ENCODE peak calls at places on chromosomes 5 and 9, in seven cellular contexts. O is amniotic stem cell; T is stimulated activated effector memory CD8-positive, alpha-beta T cell treated with anti-CD3 and anti-CD28 coated beads, Interleukin-12 subunit alpha, Interleukin-12 subunit beta, amount 100 ng/mL, for 72 hours; R is Right ventricle myocardium superior; J is upper lobe of right lung; G is T-cell; P is KBM-7. X is an unnamed sample.

GRCh38 chr5:127871448-127872153 is 168.4 kb downstream of the CCDC192 start:
- DNase-seq in P (no peak), R (no peak), J (no peak), T (no peak), O (no peak), G (no peak), X (no peak)

GRCh38 chr9:706606-707451 is 134.7 kb upstream of the DMRT1 start:
- DNase-seq in P (peak; percentile 80), O (no peak), R (peak; percentile 82), T (peak; percentile 53), J (peak; percentile 84), G (peak; percentile 5), X (peak; percentile 31)

GRCh38 chr5:175694371-175695160 is 36.7 kb downstream of the HRH2 start:
- DNase-seq in G (no peak), R (no peak), O (no peak), T (no peak), P (peak; percentile 34), J (no peak), X (no peak)

GRCh38 chr5:141844414-141845097 is 33.7 kb downstream of the PCDH1 start:
- DNase-seq in O (no peak), J (no peak), T (no peak), R (no peak), P (no peak), G (no peak), X (no peak)

GRCh38 chr9:22650145-22650544 is 203.5 kb downstream of the DMRTA1 start:
- DNase-seq in R (no peak), O (no peak), T (no peak), J (no peak), P (no peak), G (no peak), X (no peak)

GRCh38 chr5:179918742-179919486 is 11.2 kb upstream of the TBC1D9B start:
- DNase-seq in P (no peak), T (no peak), G (no peak), J (no peak), O (no peak), R (no peak), X (no peak)

GRCh38 chr5:174159327-174160247 is 114.1 kb downstream of the NSG2 start:
- DNase-seq in G (no peak), J (no peak), R (no peak), T (no peak), O (no peak), P (no peak), X (no peak)

GRCh38 chr5:109035470-109035869 is 287.8 kb downstream of the FER start:
- DNase-seq in T (no peak), J (no peak), G (no peak), O (no peak), P (no peak), R (no peak), X (no peak)

GRCh38 chr5:40904205-40904993 is 4.9 kb upstream of the C7 start:
- DNase-seq in R (peak; percentile 56), J (no peak), O (peak; percentile 56), P (peak; percentile 80), G (no peak), T (peak; percentile 59), X (peak; percentile 44)

X was measured in T47D.